ENCODE peak calls at places on chromosomes 1 and 21, in seven cellular contexts. N is H1, A is mesendoderm, H is neuronal stem cell, F is H9, X is IMR-90, R is trophoblast cell. D is an unnamed sample.

GRCh38 chr1:41878495-41878894 is 40.2 kb downstream of the HIVEP3 start:
- DNase-seq in F (no peak), X (no peak), A (peak; percentile 42), N (no peak), H (no peak), R (peak; percentile 42), D (no peak)

GRCh38 chr21:38460171-38460742 is 38.0 kb downstream of the ERG start:
- DNase-seq in H (no peak), N (no peak), F (no peak), X (peak; percentile 12), R (no peak), A (no peak), D (peak; percentile 30)

GRCh38 chr1:192580351-192580962 is 4.9 kb downstream of the RGS1 start:
- DNase-seq in H (no peak), F (no peak), X (peak; percentile 68), N (no peak), A (peak; percentile 73), R (peak; percentile 46), D (peak; percentile 86)

GRCh38 chr1:9807541-9807940 is 16.2 kb downstream of the CLSTN1 start:
- DNase-seq in F (peak; percentile 55), X (no peak), A (no peak), R (no peak), H (no peak), N (no peak), D (no peak)

GRCh38 chr21:37593015-37593414 is 226.4 kb downstream of the DYRK1A start:
- DNase-seq in A (peak; percentile 99), F (peak; percentile 93), R (no peak), X (no peak), H (peak; percentile 77), N (peak; percentile 90), D (no peak)

GRCh38 chr1:151828931-151829330 is 2.7 kb downstream of the RORC start:
- DNase-seq in H (peak; percentile 65), X (peak; percentile 11), N (no peak), F (peak; percentile 83), A (peak; percentile 91), R (no peak), D (peak; percentile 20)

GRCh38 chr1:14486401-14487110 is 111.9 kb upstream of the KAZN start:
- DNase-seq in A (no peak), X (peak; percentile 69), N (no peak), R (peak; percentile 99), H (no peak), F (no peak), D (no peak)

GRCh38 chr21:26041441-26042180 is 129.0 kb downstream of the APP start:
- DNase-seq in N (no peak), R (no peak), X (peak; percentile 63), F (no peak), A (no peak), H (no peak), D (no peak)

GRCh38 chr21:35658242-35658641 is 402.1 kb downstream of the SETD4 start:
- DNase-seq in A (no peak), N (no peak), R (no peak), H (no peak), X (peak; percentile 89), F (no peak), D (peak; percentile 17)

GRCh38 chr1:20983297-20983889 is 193.3 kb downstream of the EIF4G3 start:
- DNase-seq in H (no peak), X (no peak), F (no peak), A (no peak), R (no peak), N (no peak), D (no peak)

GRCh38 chr1:77926561-77927357 is 38.3 kb downstream of the NEXN start:
- DNase-seq in H (no peak), X (no peak), N (no peak), A (no peak), F (no peak), R (no peak), D (no peak)

GRCh38 chr1:26784023-26784871 is 3.5 kb upstream of the PIGV start:
- DNase-seq in A (peak; percentile 31), R (peak; percentile 95), X (peak; percentile 80), N (no peak), H (no peak), F (peak; percentile 61), D (peak; percentile 86)

GRCh38 chr1:169070547-169070946 is 35.9 kb upstream of the ATP1B1 start:
- DNase-seq in A (no peak), R (no peak), X (no peak), H (no peak), F (no peak), N (no peak), D (no peak)

GRCh38 chr21:34974162-34974981 is 74.7 kb downstream of the RUNX1 start:
- DNase-seq in H (no peak), A (no peak), N (no peak), R (no peak), F (no peak), X (peak; percentile 71), D (peak; percentile 75)

GRCh38 chr21:17402885-17403477 is 109.9 kb upstream of the CXADR start:
- DNase-seq in F (no peak), N (no peak), A (no peak), H (no peak), R (no peak), X (peak; percentile 4), D (no peak)

GRCh38 chr1:244957525-244957924 is 93.2 kb upstream of the HNRNPU start:
- DNase-seq in R (no peak), F (no peak), A (no peak), H (no peak), N (no peak), X (no peak), D (no peak)

GRCh38 chr1:39596163-39596562 is 19.6 kb upstream of the PABPC4 start:
- DNase-seq in F (no peak), A (no peak), H (no peak), X (no peak), N (no peak), R (no peak), D (no peak)

GRCh38 chr1:32538887-32539583 is at the start of gene ZBTB8A:
- DNase-seq in X (peak; percentile 52), A (peak; percentile 77), R (peak; percentile 72), N (peak; percentile 73), H (peak; percentile 44), F (peak; percentile 67), D (peak; percentile 76)

GRCh38 chr1:165624441-165624840 is 6.6 kb upstream of the MGST3 start:
- DNase-seq in F (no peak), A (no peak), R (no peak), H (no peak), X (no peak), N (no peak), D (no peak)

GRCh38 chr1:19232526-19232851 is 18.8 kb downstream of the EMC1 start:
- DNase-seq in R (no peak), X (peak; percentile 68), N (no peak), A (peak; percentile 32), H (no peak), F (no peak), D (peak; percentile 46)

GRCh38 chr1:180151508-180151907 is 3.2 kb upstream of the QSOX1 start:
- DNase-seq in N (no peak), A (no peak), F (no peak), X (peak; percentile 95), R (peak; percentile 83), H (no peak), D (peak; percentile 53)
- H2BK120ac ChIP-seq in N (no peak overlapping the region), A (no peak overlapping the region), F (no peak overlapping the region), X (peak overlapping the region; percentile 98), R (no peak overlapping the region), H (no peak overlapping the region), D (no peak overlapping the region)

DNA sequence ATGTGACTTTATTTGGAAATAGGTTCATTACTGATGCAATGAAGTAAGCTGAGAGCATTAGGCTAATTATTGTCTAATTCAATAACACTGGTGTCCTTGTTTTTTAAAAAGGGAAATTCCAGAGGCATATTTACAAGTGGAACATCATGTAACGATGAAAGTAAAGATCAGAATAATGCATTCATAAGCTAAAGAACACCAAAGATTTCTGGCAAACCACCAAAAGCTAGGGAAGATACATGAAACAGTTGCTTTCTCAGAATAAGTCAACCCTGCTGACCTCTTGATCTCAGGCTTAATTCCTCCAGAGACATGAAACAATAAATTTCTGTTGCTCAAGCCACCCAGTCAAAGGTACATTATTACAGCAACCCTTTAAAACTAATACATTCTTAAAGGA is 20.3 kb upstream of the IFI16 start:
- DNase-seq in N (no peak), H (no peak), X (no peak), R (no peak), F (no peak), A (no peak), D (no peak)
- H2BK120ac ChIP-seq in N (no peak overlapping the region), H (no peak overlapping the region), X (no peak overlapping the region), R (no peak overlapping the region), F (no peak overlapping the region), A (no peak overlapping the region), D (no peak overlapping the region)

GRCh38 chr1:61779231-61779630 is 37.0 kb downstream of the PATJ start:
- DNase-seq in A (no peak), H (no peak), R (no peak), X (no peak), N (no peak), F (no peak), D (no peak)
- H2BK120ac ChIP-seq in A (no peak overlapping the region), H (no peak overlapping the region), R (no peak overlapping the region), X (no peak overlapping the region), N (no peak overlapping the region), F (no peak overlapping the region), D (no peak overlapping the region)

DNA sequence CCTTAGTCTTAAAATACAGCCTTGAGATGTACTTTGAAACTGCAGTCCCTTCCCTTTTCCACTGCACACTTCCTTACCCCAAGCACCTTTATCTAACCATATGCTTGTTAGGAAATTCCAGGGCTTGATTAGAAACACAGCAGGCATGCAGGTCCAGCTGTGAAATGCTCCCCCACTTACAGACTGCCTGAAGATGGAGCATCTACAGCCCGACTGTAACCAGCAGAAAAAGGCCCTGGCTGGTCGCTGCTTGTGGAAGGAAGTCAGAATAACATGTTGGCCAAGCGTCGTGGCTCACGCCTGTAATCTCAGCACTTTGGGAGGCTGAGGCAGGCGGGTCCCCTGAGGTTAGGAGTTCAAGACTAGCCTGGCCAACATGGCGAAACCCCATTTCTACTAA is 37.2 kb downstream of the VN1R5 start:
- DNase-seq in A (peak; percentile 92), H (no peak), N (no peak), R (no peak), X (peak; percentile 72), F (no peak), D (no peak)
- H2BK120ac ChIP-seq in A (no peak overlapping the region), H (no peak overlapping the region), N (no peak overlapping the region), R (no peak overlapping the region), X (no peak overlapping the region), F (no peak overlapping the region), D (no peak overlapping the region)